ENCODE peak calls at places on chromosomes 11 and 22, in four cellular contexts. C is H9, Q is neuronal stem cell, O is trophoblast cell. E is an unnamed sample. For H3K4me1, the result is how much of the 10 kb centered on the place peaks cover.

GRCh38 chr11:102794382-102794781 is 3.6 kb downstream of the MMP1 start:
- DNase-seq in C (peak), Q (no peak), O (peak), E (peak)

GRCh38 chr22:42985541-42985925 is 29.4 kb downstream of the PACSIN2 start:
- DNase-seq in C (no peak), Q (no peak), O (no peak), E (no peak)

GRCh38 chr11:122796128-122796717 is 42.1 kb upstream of the CRTAM start:
- DNase-seq in C (peak), Q (peak), O (peak), E (peak)

GRCh38 chr22:37267128-37267587 is 15.2 kb upstream of the CYTH4 start:
- DNase-seq in C (peak), Q (peak), O (no peak), E (peak)

GRCh38 chr11:112465433-112466024 is 204.9 kb upstream of the PLET1 start:
- DNase-seq in C (no peak), Q (no peak), O (no peak), E (peak)

GRCh38 chr11:43282607-43283440 is 29.0 kb upstream of the API5 start:
- DNase-seq in C (peak), Q (peak), O (peak), E (peak)

GRCh38 chr11:94837317-94837716 is 69.2 kb downstream of the AMOTL1 start:
- DNase-seq in C (no peak), Q (no peak), O (no peak), E (no peak)

GRCh38 chr22:19844423-19845368 is 10.0 kb downstream of the GNB1L start:
- DNase-seq in C (no peak), Q (no peak), O (peak), E (peak)

GRCh38 chr11:128734439-128735224 is 40.8 kb downstream of the FLI1 start:
- DNase-seq in C (no peak), Q (no peak), O (no peak), E (no peak)

GRCh38 chr11:16881766-16882165 is 132.4 kb downstream of the PLEKHA7 start:
- DNase-seq in C (no peak), Q (no peak), O (no peak), E (no peak)

GRCh38 chr11:96054870-96055705 is 131.2 kb upstream of the MTMR2 start:
- DNase-seq in C (no peak), Q (peak), O (no peak), E (peak)

GRCh38 chr11:77088236-77089003 is 14.2 kb upstream of the OMP start:
- DNase-seq in C (no peak), Q (no peak), O (peak), E (no peak)

GRCh38 chr11:133605493-133605892 is 73.2 kb upstream of the OPCML start:
- DNase-seq in C (no peak), Q (no peak), O (no peak), E (no peak)

GRCh38 chr11:121418625-121419114 is 33.4 kb upstream of the SORL1 start:
- DNase-seq in C (no peak), Q (no peak), O (no peak), E (no peak)

GRCh38 chr11:23123766-23124165 is 263.5 kb upstream of the CCDC179 start:
- DNase-seq in C (no peak), Q (no peak), O (no peak), E (peak)

GRCh38 chr22:23696326-23696851 is 5.6 kb downstream of the RGL4 start:
- DNase-seq in C (no peak), Q (no peak), O (no peak), E (no peak)
- H3K4me1 ChIP-seq in C (under half), Q (under half), O (under half), E (under half)

DNA sequence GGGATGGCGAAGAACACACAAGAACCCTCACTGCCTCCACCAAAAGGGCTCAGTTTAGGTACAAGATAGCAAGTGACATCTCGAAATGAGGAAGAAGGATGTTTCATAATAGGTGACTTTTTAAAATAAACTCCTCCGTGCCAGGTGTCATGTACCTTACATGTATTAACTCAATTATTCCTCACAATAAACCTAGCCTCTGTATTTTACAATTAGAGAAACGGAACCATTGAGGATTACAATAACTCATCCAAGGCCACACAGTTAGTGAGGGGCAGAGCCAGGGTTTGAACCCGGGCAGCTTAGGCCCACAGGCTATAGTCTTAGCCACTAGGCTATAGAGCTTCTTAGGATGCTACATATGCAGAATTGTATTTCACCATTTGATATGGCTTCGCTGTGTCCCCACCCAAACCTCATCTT is 965 bp upstream of the PAMR1 start:
- DNase-seq in C (peak), Q (no peak), O (no peak), E (peak)
- H3K9ac ChIP-seq in C (no peak), Q (no peak), O (no peak), E (peak)

GRCh38 chr11:61574611-61575010 is 6.3 kb downstream of the SYT7 start:
- DNase-seq in C (no peak), Q (no peak), O (no peak), E (no peak)
- H2BK12ac ChIP-seq in C (no peak), Q (no peak), O (no peak), E (no peak)

GRCh38 chr11:45852712-45853101 is 5.4 kb downstream of the CRY2 start:
- DNase-seq in C (peak), Q (no peak), O (no peak), E (no peak)

GRCh38 chr11:45852018-45852711 is 4.9 kb downstream of the CRY2 start:
- DNase-seq in C (peak), Q (no peak), O (no peak), E (no peak)

GRCh38 chr11:45856044-45856468 is 8.8 kb downstream of the CRY2 start:
- DNase-seq in C (no peak), Q (no peak), O (no peak), E (peak)

GRCh38 chr11:45855308-45855707 is 8.0 kb downstream of the CRY2 start:
- DNase-seq in C (no peak), Q (no peak), O (no peak), E (no peak)

DNA sequence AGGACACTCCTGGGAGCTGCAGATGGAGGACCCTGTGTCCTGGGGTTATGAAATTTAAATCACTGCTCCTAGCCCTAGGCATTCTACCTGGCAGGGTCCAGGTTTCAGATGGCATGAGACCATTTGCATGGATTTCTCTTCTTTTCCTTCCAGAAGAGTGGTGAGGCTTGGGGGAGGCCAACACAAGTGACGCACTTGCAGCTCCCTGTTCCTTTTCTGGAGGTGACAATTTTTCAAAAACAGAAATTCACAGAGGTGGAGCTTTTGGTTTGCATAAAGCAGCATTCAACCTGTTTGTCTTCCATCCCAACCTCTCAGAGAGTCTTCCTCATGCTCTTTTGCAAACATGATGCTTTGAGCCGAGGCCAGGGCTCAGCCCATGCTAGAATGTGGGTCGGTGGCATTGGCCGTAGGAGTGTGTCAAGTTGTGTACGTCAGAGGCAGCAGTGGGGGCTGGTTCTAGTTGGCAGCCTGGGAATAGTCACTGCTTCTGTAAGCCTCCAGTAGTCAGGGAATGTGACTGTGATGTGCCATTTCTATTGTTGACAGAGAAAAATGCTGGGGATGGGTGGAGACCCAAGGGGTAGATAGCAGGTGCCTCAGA is 6.4 kb downstream of the CRY2 start:
- DNase-seq in C (no peak), Q (no peak), O (no peak), E (no peak)
- H3K4me1 ChIP-seq in C (under half), Q (under half), O (under half), E (under half)

GRCh38 chr11:12377106-12377823 is at the start of gene PARVA:
- DNase-seq in C (peak), Q (peak), O (peak), E (peak)
- H3K9ac ChIP-seq in C (peak), Q (peak), O (peak), E (peak)

GRCh38 chr11:110081462-110082233 is 11.5 kb upstream of the ZC3H12C start:
- DNase-seq in C (no peak), Q (no peak), O (no peak), E (peak)
- H2BK12ac ChIP-seq in C (no peak), Q (no peak), O (peak), E (no peak)

GRCh38 chr11:67278135-67278938 is 10.8 kb upstream of the ANKRD13D start:
- DNase-seq in C (no peak), Q (no peak), O (no peak), E (no peak)

GRCh38 chr11:67278939-67279588 is 10.0 kb upstream of the ANKRD13D start:
- DNase-seq in C (no peak), Q (no peak), O (no peak), E (no peak)

GRCh38 chr11:67280341-67280790 is 8.7 kb upstream of the ANKRD13D start:
- DNase-seq in C (no peak), Q (no peak), O (no peak), E (no peak)

GRCh38 chr11:67280791-67281551 is 8.1 kb upstream of the ANKRD13D start:
- DNase-seq in C (no peak), Q (no peak), O (no peak), E (no peak)

GRCh38 chr11:67279589-67280340 is 9.3 kb upstream of the ANKRD13D start:
- DNase-seq in C (no peak), Q (no peak), O (no peak), E (no peak)
- H3K4me1 ChIP-seq in C (under half), Q (under half), O (under half), E (under half)

GRCh38 chr11:45921561-45922424 is 663 bp upstream of the LARGE2 start:
- DNase-seq in C (peak), Q (peak), O (peak), E (no peak)
- H3K9ac ChIP-seq in C (peak), Q (no peak), O (no peak), E (no peak)